ENCODE peak calls at places on chromosome 20, in nine cellular contexts. A, Y, T, O, K, E, X, V and N are unnamed samples.

GRCh38 chr20:51803157-51803854 is 985 bp upstream of the SALL4 start:
- DNase-seq in O (peak), E (no peak), A (no peak), V (no peak), K (peak), T (no peak), Y (no peak), X (no peak), N (no peak)

GRCh38 chr20:51811040-51811351 is 8.7 kb upstream of the SALL4 start:
- DNase-seq in V (no peak), K (peak), O (no peak), E (no peak), X (no peak), A (no peak), T (no peak), Y (no peak), N (peak)

GRCh38 chr20:13800728-13801134 is 15.9 kb downstream of the NDUFAF5 start:
- DNase-seq in Y (peak), X (peak), O (peak), V (no peak), T (no peak), K (peak), A (peak), E (peak), N (peak)

GRCh38 chr20:32599783-32600340 is 14.7 kb upstream of the NOL4L start:
- DNase-seq in K (no peak), Y (no peak), V (no peak), A (no peak), E (no peak), X (no peak), O (no peak), T (no peak), N (no peak)

GRCh38 chr20:17590245-17590644 is 20.4 kb downstream of the DSTN start:
- DNase-seq in X (no peak), K (no peak), V (no peak), A (no peak), O (no peak), T (no peak), E (no peak), Y (no peak), N (no peak)

GRCh38 chr20:47681977-47682812 is 103.1 kb downstream of the SULF2 start:
- DNase-seq in T (peak), V (no peak), K (no peak), Y (peak), A (no peak), E (peak), X (peak), O (no peak), N (no peak)

GRCh38 chr20:41223112-41223511 is 85.8 kb downstream of the PLCG1 start:
- DNase-seq in O (no peak), A (no peak), E (no peak), K (peak), X (no peak), T (no peak), Y (no peak), V (no peak), N (no peak)

GRCh38 chr20:21166801-21167200 is 40.9 kb downstream of the KIZ start:
- DNase-seq in K (no peak), O (no peak), A (no peak), T (no peak), Y (no peak), V (no peak), E (no peak), X (no peak), N (no peak)

GRCh38 chr20:24958506-24959385 is 9.7 kb downstream of the CST7 start:
- DNase-seq in A (no peak), K (no peak), E (no peak), V (no peak), X (no peak), T (peak), O (no peak), Y (no peak), N (no peak)

GRCh38 chr20:63979221-63979548 is 257 bp downstream of the SAMD10 start:
- DNase-seq in K (no peak), T (no peak), O (no peak), A (no peak), Y (no peak), V (no peak), X (no peak), E (no peak), N (no peak)

GRCh38 chr20:51216850-51217249 is 193.9 kb upstream of the KCNG1 start:
- DNase-seq in V (no peak), O (no peak), A (no peak), Y (no peak), T (no peak), K (no peak), X (no peak), E (no peak), N (no peak)

GRCh38 chr20:47496118-47496517 is 5.6 kb upstream of the NCOA3 start:
- DNase-seq in T (no peak), K (no peak), Y (no peak), A (no peak), O (no peak), E (no peak), V (no peak), X (no peak), N (no peak)

GRCh38 chr20:35267092-35267491 is 10.8 kb downstream of the MMP24OS start:
- DNase-seq in V (no peak), T (no peak), Y (no peak), O (no peak), A (no peak), E (no peak), K (no peak), X (no peak), N (no peak)

GRCh38 chr20:1934162-1934561 is 39.0 kb downstream of the SIRPA start:
- DNase-seq in V (no peak), T (no peak), K (peak), O (no peak), X (no peak), Y (no peak), A (peak), E (no peak), N (peak)

GRCh38 chr20:58102744-58103516 is 125.5 kb downstream of the ANKRD60 start:
- DNase-seq in A (no peak), K (no peak), Y (no peak), X (no peak), E (no peak), V (no peak), O (no peak), T (no peak), N (no peak)

GRCh38 chr20:46666818-46667515 is 15.7 kb upstream of the SLC13A3 start:
- DNase-seq in K (no peak), T (no peak), Y (no peak), V (no peak), E (no peak), A (no peak), O (no peak), X (no peak), N (no peak)

GRCh38 chr20:53917145-53918009 is 153.0 kb downstream of the BCAS1 start:
- DNase-seq in V (no peak), X (peak), Y (no peak), K (no peak), O (peak), E (peak), T (peak), A (no peak), N (no peak)

GRCh38 chr20:18388860-18389259 is 78.0 kb downstream of the DZANK1 start:
- DNase-seq in O (no peak), A (no peak), E (no peak), T (no peak), X (no peak), K (peak), Y (no peak), V (no peak), N (peak)

GRCh38 chr20:50575869-50576720 is 65.9 kb downstream of the PTPN1 start:
- DNase-seq in A (no peak), T (peak), O (peak), K (peak), E (peak), Y (no peak), X (peak), V (no peak), N (no peak)

GRCh38 chr20:2301164-2301622 is 5.4 kb downstream of the TGM3 start:
- DNase-seq in V (no peak), Y (no peak), T (peak), K (no peak), A (no peak), O (no peak), X (peak), E (peak), N (no peak)

GRCh38 chr20:49501917-49502316 is 19.4 kb upstream of the KCNB1 start:
- DNase-seq in O (no peak), A (no peak), K (peak), V (no peak), Y (no peak), E (no peak), T (no peak), X (no peak), N (no peak)

GRCh38 chr20:58864346-58864745 is 11.8 kb downstream of the GNAS start:
- DNase-seq in O (peak), E (no peak), Y (no peak), V (no peak), K (no peak), X (no peak), A (no peak), T (no peak), N (no peak)

GRCh38 chr20:25487975-25488374 is 80.5 kb downstream of the GINS1 start:
- DNase-seq in X (no peak), Y (no peak), K (no peak), V (no peak), A (no peak), E (no peak), T (no peak), O (no peak), N (no peak)

GRCh38 chr20:10129749-10130148 is 88.9 kb upstream of the SNAP25 start:
- DNase-seq in K (no peak), X (no peak), E (no peak), Y (no peak), V (no peak), O (no peak), A (no peak), T (no peak), N (no peak)

GRCh38 chr20:59805266-59805665 is 128.2 kb downstream of the SYCP2 start:
- DNase-seq in E (no peak), O (peak), X (no peak), Y (no peak), K (no peak), T (peak), A (no peak), V (no peak), N (no peak)

GRCh38 chr20:17875106-17875980 is 93.3 kb downstream of the SNX5 start:
- DNase-seq in Y (no peak), X (peak), V (peak), K (peak), E (peak), T (no peak), O (no peak), A (peak), N (no peak)

GRCh38 chr20:45463113-45463512 is 6.4 kb upstream of the WFDC2 start:
- DNase-seq in A (no peak), O (no peak), Y (no peak), V (no peak), T (no peak), X (no peak), K (no peak), E (no peak), N (no peak)

GRCh38 chr20:45461225-45461624 is 8.3 kb upstream of the WFDC2 start:
- DNase-seq in A (no peak), K (no peak), V (no peak), O (no peak), E (no peak), T (no peak), Y (no peak), X (no peak), N (no peak)

GRCh38 chr20:45462711-45463110 is 6.8 kb upstream of the WFDC2 start:
- DNase-seq in A (no peak), V (no peak), Y (no peak), K (no peak), X (no peak), T (no peak), E (no peak), O (no peak), N (no peak)

GRCh38 chr20:45456632-45457031 is 12.9 kb upstream of the WFDC2 start:
- DNase-seq in A (no peak), X (no peak), O (no peak), Y (no peak), V (no peak), E (no peak), T (no peak), K (no peak), N (no peak)

GRCh38 chr20:45459606-45460005 is 9.9 kb upstream of the WFDC2 start:
- DNase-seq in O (peak), K (peak), X (no peak), E (no peak), V (no peak), Y (no peak), T (no peak), A (no peak), N (no peak)
- TF ChIP-seq CTCF in O (peak), K (no peak), X (no peak), E (no peak), V (no peak), Y (peak), T (no peak), A (peak), N (no peak)

DNA sequence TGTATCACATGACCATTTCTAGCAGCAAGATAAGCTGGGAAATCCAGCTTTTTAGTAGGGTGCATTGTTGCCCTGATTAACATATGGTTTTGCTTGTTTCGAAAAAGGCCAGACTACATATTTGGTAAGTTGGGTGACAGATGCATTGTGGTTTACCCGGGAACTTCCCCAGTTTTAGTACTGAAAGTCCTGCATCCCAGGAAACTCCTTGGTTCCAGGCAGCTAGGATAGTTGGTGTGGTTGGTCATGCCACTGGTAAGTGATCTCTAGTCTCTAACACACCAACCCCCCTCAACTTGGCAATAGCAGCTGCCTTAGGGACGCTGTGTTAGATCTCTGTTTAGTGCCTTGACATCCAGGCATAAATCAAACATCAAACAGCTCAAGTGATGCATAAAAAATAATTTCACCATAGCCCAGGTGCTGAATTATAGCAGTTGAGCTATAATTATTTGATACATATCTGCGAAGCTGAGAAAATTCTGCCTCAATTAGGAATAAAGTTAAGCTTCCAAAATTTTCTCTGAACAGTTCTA is 216.5 kb downstream of the TFAP2C start:
- DNase-seq in O (no peak), Y (no peak), V (no peak), A (no peak), T (no peak), E (no peak), K (no peak), X (no peak), N (no peak)
- TF ChIP-seq CTCF in O (no peak), Y (no peak), V (no peak), A (no peak), T (no peak), E (no peak), K (no peak), X (no peak), N (no peak)

DNA sequence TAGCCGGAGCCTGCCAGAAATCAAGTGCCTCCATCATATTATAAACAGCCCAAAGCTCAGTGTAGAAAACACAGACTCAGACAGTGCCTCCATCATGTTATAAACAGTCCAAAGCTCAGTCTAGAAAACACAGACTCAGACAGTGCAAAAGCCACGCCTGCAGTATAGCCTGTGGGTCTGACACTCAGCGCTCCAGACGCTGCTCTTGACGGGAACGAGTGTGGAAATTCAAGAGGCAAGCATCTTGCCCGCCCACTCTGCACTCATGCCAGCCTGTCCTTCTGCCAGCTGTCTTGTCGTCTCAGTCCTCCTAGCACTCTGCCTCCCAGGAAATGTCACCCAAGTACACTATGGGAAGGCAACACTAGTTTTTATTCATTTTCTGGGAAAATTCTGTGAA is 274.2 kb upstream of the CDH4 start:
- DNase-seq in X (no peak), A (no peak), O (no peak), T (no peak), K (no peak), V (no peak), Y (no peak), E (no peak), N (no peak)
- TF ChIP-seq CTCF in X (no peak), A (no peak), O (no peak), T (no peak), K (no peak), V (no peak), Y (no peak), E (no peak), N (no peak)

GRCh38 chr20:380763-381580 is 412 bp downstream of the TRIB3 start:
- DNase-seq in X (peak), T (peak), O (peak), V (no peak), Y (no peak), K (peak), A (peak), E (peak), N (no peak)
- TF ChIP-seq CTCF in X (no peak), T (no peak), O (no peak), V (no peak), Y (no peak), K (no peak), A (no peak), E (no peak), N (no peak)

GRCh38 chr20:6767536-6768227 is at the start of gene BMP2:
- DNase-seq in V (no peak), E (peak), X (peak), O (peak), K (peak), Y (no peak), T (peak), A (no peak), N (no peak)
- TF ChIP-seq CTCF in V (no peak), E (peak), X (no peak), O (no peak), K (no peak), Y (no peak), T (no peak), A (no peak), N (no peak)

DNA sequence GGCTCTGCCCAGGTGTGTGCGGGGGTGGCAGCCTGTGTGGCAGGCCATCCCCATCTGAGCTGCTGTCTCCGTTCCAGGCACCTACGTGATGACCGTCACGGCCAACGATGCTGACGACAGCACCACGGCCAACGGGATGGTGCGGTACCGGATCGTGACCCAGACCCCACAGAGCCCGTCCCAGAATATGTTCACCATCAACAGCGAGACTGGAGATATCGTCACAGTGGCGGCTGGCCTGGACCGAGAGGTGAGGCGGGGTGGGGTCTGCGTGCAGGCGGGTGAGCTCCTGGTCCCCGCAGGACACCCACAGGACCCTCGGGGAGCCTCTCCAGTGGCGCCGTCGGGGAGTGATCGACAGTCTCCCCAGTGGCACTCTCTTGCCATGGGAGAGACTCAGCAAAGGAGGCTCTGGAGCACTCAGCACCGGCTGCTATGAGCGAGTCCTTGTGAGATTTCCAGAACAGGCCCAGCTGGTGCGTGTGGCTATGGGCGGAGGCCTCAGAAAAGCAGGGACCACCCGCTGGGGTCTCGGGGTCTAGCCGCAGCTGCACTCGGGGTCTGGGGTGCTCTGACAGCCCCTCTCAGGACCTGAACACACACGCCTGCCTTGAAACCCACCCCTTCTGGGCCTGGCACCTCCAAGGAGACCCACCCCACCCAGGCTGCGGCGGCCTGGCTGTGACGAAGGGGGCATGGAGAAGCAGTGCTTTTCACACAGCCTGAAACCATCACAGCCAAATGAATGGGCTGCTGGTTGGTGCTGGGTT is 191.8 kb downstream of the TAF4 start:
- DNase-seq in K (no peak), T (no peak), Y (no peak), E (no peak), A (no peak), O (no peak), V (no peak), X (no peak), N (no peak)
- TF ChIP-seq CTCF in K (no peak), T (no peak), Y (no peak), E (no peak), A (no peak), O (no peak), V (no peak), X (no peak), N (no peak)

GRCh38 chr20:33668087-33668790 is 1.5 kb downstream of the ACTL10 start:
- DNase-seq in K (no peak), X (peak), A (no peak), T (peak), Y (no peak), O (peak), E (peak), V (no peak), N (no peak)
- TF ChIP-seq CTCF in K (peak), X (peak), A (peak), T (peak), Y (peak), O (peak), E (peak), V (no peak), N (peak)

GRCh38 chr20:11755071-11755881 is 162.4 kb upstream of the BTBD3 start:
- DNase-seq in T (no peak), K (no peak), A (no peak), V (no peak), O (no peak), Y (peak), E (no peak), X (no peak), N (no peak)
- TF ChIP-seq CTCF in T (no peak), K (no peak), A (no peak), V (no peak), O (no peak), Y (peak), E (no peak), X (no peak), N (no peak)